ENCODE peak calls at places on chromosomes 4 and X, in eight cellular contexts. V is IMR-90, Z is SK-N-SH, K is K562, L is A549, U is H1, N is WTC11, W is GM12878. D is an unnamed sample.

GRCh38 chr4:5916229-5916628 is 23.3 kb upstream of the CRMP1 start:
- DNase-seq in K (no peak), V (no peak), U (no peak), L (no peak), N (no peak), W (no peak), Z (no peak), D (no peak)

GRCh38 chr4:6423575-6423974 is 48.8 kb downstream of the PPP2R2C start:
- DNase-seq in U (no peak), Z (no peak), V (no peak), W (peak), L (no peak), N (no peak), K (no peak), D (no peak)

GRCh38 chrX:70998402-70999027 is 67.6 kb upstream of the SLC7A3 start:
- DNase-seq in L (peak), Z (no peak), U (peak), V (peak), K (no peak), W (no peak), N (peak), D (peak)

GRCh38 chrX:107672955-107673378 is 44.7 kb downstream of the PRPS1 start:
- DNase-seq in U (peak), V (peak), N (peak), Z (peak), W (no peak), K (peak), L (peak), D (peak)

GRCh38 chr4:94892051-94892450 is 134.3 kb downstream of the BMPR1B start:
- DNase-seq in K (no peak), N (no peak), V (no peak), W (no peak), Z (no peak), U (no peak), L (peak), D (no peak)

GRCh38 chrX:133544105-133544504 is 128.8 kb upstream of the GPC4 start:
- DNase-seq in N (no peak), K (no peak), L (peak), V (peak), U (no peak), W (no peak), Z (no peak), D (peak)

GRCh38 chr4:156805696-156806095 is 165.9 kb downstream of the PDGFC start:
- DNase-seq in W (no peak), L (no peak), N (peak), V (no peak), U (no peak), Z (no peak), K (no peak), D (no peak)

GRCh38 chr4:84218002-84218401 is 281.1 kb downstream of the NKX6-1 start:
- DNase-seq in U (no peak), Z (no peak), W (no peak), N (no peak), L (no peak), K (no peak), V (no peak), D (no peak)

DNA sequence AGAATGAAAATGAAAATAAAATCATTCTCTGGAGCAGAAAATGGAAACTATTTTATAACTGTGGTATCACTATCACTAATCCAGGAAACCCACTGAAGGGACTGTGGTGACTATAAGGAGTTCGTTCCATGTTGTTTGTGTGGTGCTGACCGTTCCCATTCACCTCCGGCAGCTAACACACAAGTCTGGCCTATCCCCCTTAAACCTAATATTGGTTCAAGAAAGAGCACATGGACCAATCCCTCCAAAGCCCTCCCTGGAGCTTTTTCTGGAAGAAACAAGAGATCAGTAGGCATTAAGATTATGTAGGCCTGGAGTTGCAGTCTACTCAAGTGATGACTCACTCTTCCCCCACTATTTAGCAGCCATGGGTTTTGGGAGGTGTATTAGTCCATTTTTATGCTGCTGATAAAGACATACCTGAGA is 25.9 kb upstream of the FAM241A start:
- DNase-seq in N (no peak), K (no peak), U (no peak), L (no peak), Z (no peak), V (no peak), W (peak), D (no peak)
- TF ChIP-seq USF2 in N (no peak), K (no peak), U (no peak), L (no peak), Z (no peak), V (no peak), W (no peak), D (no peak)

GRCh38 chr4:3675251-3676115 is 90.7 kb upstream of the ADRA2C start:
- DNase-seq in U (no peak), W (no peak), V (no peak), Z (no peak), N (peak), L (peak), K (no peak), D (no peak)
- TF ChIP-seq USF2 in U (no peak), W (no peak), V (no peak), Z (no peak), N (no peak), L (no peak), K (no peak), D (no peak)

GRCh38 chr4:170697845-170698244 is 608.1 kb upstream of the AADAT start:
- DNase-seq in N (no peak), W (peak), U (no peak), K (no peak), V (no peak), L (no peak), Z (no peak), D (no peak)
- TF ChIP-seq USF2 in N (no peak), W (no peak), U (no peak), K (no peak), V (no peak), L (no peak), Z (no peak), D (no peak)

GRCh38 chr4:20254517-20255250 is 3.0 kb downstream of the SLIT2 start:
- DNase-seq in U (no peak), N (peak), V (peak), W (no peak), L (no peak), Z (peak), K (no peak), D (no peak)
- TF ChIP-seq USF2 in U (no peak), N (peak), V (no peak), W (no peak), L (no peak), Z (no peak), K (no peak), D (no peak)

GRCh38 chrX:110182362-110182761 is 135.5 kb downstream of the AMMECR1 start:
- DNase-seq in L (no peak), K (no peak), U (no peak), N (no peak), Z (no peak), W (no peak), V (peak), D (no peak)
- TF ChIP-seq USF2 in L (no peak), K (no peak), U (no peak), N (no peak), Z (no peak), W (no peak), V (no peak), D (no peak)

DNA sequence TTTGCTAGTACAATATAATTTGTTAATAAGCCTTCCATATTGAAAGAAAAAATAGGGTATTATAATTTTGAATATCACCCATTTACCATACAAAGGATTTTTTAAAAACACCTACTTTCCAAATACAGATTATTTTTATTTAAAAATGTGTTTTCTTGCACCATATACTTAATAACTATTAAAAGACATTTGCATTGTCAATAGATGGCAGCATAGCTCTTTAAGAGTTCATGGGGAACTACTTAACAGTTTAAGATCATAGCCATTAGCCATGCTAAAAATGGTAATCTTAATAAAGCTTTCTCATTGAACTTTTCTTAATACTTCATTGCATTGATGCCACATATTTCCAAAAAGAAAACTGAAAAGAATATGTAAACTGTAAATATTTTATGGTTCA is 1995.9 kb downstream of the C4orf33 start:
- DNase-seq in L (peak), U (no peak), N (no peak), V (peak), K (no peak), W (no peak), Z (peak), D (peak)
- TF ChIP-seq USF2 in L (no peak), U (no peak), N (no peak), V (no peak), K (no peak), W (no peak), Z (no peak), D (no peak)

GRCh38 chr4:138681000-138681604 is 334.5 kb upstream of the NOCT start:
- DNase-seq in W (peak), L (peak), N (peak), Z (peak), U (peak), K (peak), V (peak), D (peak)

GRCh38 chr4:138689182-138689546 is 326.4 kb upstream of the NOCT start:
- DNase-seq in U (no peak), V (peak), K (no peak), L (no peak), Z (no peak), N (no peak), W (no peak), D (no peak)

GRCh38 chr4:138689593-138689992 is 326.0 kb upstream of the NOCT start:
- DNase-seq in K (no peak), V (no peak), L (no peak), W (no peak), Z (no peak), U (no peak), N (no peak), D (no peak)

GRCh38 chr4:138688531-138689181 is 326.9 kb upstream of the NOCT start:
- DNase-seq in V (peak), Z (no peak), N (no peak), W (no peak), K (no peak), L (no peak), U (no peak), D (no peak)

DNA sequence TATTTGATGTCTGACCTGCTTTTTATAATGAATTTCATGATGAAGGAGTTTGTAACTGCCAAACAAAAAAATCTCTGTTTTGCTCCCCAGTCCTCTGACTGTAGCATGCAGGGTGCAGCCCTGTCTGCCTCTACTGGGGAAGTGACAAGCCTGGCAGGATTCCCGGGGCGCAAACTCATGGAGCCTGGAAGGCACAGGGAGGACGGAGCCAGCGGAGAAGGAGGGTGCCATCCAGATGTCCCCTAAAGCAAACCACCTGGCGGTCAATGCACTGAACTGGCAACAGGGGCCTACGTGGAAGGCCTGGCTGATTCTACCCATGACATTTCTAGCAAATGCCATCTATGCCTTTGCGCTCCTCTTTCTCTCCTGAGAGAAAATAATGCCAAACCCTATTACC is 329.5 kb upstream of the NOCT start:
- DNase-seq in U (no peak), N (no peak), Z (peak), K (no peak), V (no peak), L (no peak), W (no peak), D (no peak)
- TF ChIP-seq USF2 in U (no peak), N (no peak), Z (no peak), K (no peak), V (no peak), L (no peak), W (no peak), D (no peak)

DNA sequence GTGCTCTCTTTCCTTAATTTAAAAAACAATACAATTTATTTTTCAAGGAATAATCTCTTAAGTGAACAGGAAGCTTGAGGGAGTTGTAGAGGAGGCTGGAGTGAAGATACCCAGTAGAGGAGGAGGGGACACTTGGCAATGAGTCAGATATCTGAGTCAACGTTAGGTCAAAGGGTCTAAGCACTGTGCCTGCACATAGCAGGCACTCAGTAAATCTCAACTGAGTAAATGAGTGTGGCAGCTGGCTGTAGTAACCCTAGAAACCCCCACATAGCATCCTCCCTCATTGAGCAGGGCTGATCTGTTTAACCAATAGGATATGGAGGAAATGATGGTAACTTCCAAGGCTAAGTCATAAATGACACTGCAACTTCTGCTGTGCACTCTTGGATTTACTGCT is 186.1 kb upstream of the FAM241A start:
- DNase-seq in W (no peak), Z (no peak), U (no peak), K (no peak), N (no peak), L (peak), V (peak), D (peak)
- TF ChIP-seq USF2 in W (no peak), Z (no peak), U (no peak), K (no peak), N (no peak), L (no peak), V (no peak), D (no peak)

DNA sequence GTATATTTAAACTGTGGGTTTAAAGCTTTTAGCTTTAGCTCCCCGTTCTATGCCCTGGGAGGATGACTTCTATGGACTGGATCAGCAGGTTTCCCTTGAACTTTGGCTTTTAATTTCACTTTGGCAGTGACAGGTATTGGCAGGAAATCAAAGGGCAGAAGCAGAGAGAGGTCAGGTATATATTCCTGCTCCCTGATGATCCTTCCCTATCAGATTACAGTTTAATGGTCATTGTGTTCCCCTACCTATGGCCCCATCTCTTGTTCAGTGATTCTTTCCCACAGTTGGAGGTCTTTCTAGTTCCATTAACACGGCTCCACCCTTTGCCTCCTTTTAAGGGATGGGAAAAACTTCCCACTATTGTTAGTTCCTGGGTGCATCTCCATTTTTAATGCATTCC is 107.8 kb upstream of the TMEM47 start:
- DNase-seq in K (no peak), Z (no peak), U (no peak), L (no peak), N (no peak), W (no peak), V (no peak), D (no peak)
- TF ChIP-seq USF2 in K (no peak), Z (no peak), U (no peak), L (no peak), N (no peak), W (no peak), V (no peak), D (no peak)

DNA sequence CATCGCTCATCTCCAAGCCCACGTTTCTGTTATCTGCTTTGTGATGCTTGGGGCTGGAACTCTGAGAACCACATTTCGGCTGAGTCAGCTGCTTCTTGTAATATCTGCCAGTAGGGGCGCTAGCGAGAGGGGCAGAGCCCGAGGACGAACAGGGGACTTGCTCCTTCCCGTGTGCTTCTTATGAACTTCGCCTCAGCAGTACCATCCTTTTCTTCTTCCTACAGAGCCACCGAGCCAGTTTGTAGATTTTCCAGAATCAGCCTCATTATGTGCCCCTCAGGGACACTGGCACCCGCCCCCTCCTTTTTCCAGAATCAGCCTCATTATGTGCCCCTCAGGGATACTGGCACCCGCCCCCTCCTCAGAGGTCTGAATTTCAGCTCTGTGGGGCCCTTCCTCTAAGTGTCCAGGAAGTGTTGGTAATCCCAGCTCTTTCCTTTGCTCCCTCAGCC is 441.7 kb upstream of the RASGEF1B start:
- DNase-seq in L (peak), U (peak), K (peak), Z (peak), W (no peak), N (peak), V (peak), D (peak)
- TF ChIP-seq USF2 in L (no peak), U (no peak), K (no peak), Z (no peak), W (no peak), N (no peak), V (no peak), D (no peak)